ENCODE peak calls at places on chromosomes 6 and 20, in nine cellular contexts. I is IMR-90; R is MM.1S; W is ovary; O is cardiac muscle cell; Y is CD8-positive, alpha-beta T cell; E is A673; K is tibial nerve; J is Peyer's patch. U is an unnamed sample.

GRCh38 chr6:159758031-159759001 is 3.5 kb upstream of the ACAT2 start:
- DNase-seq in I (peak; percentile 81), R (no peak), W (no peak), O (no peak), Y (no peak), E (no peak), K (no peak), J (no peak), U (no peak)

GRCh38 chr20:47389867-47390347 is 33.4 kb upstream of the ZMYND8 start:
- DNase-seq in I (peak; percentile 53), R (no peak), W (no peak), O (no peak), Y (no peak), E (peak; percentile 48), K (no peak), J (no peak), U (no peak)

GRCh38 chr20:29079769-29080690 is 2177.4 kb upstream of the DEFB115 start:
- DNase-seq in I (no peak), R (peak; percentile 76), W (peak; percentile 45), O (no peak), Y (no peak), E (no peak), K (no peak), J (no peak), U (peak; percentile 77)

GRCh38 chr20:51640743-51641142 is 98.2 kb upstream of the NFATC2 start:
- DNase-seq in I (peak; percentile 84), R (no peak), W (no peak), O (no peak), Y (no peak), E (no peak), K (no peak), J (no peak), U (no peak)

GRCh38 chr6:28589234-28589951 is 63.7 kb downstream of the GPX5 start:
- DNase-seq in I (peak; percentile 95), R (peak; percentile 85), W (peak; percentile 54), O (peak; percentile 70), Y (no peak), E (peak; percentile 98), K (no peak), J (no peak), U (peak; percentile 29)

GRCh38 chr20:49983123-49983847 is 505 bp downstream of the SNAI1 start:
- DNase-seq in I (no peak), R (no peak), W (no peak), O (peak; percentile 19), Y (no peak), E (no peak), K (no peak), J (no peak), U (no peak)

GRCh38 chr6:49787176-49787575 is at the start of gene PGK2:
- DNase-seq in I (no peak), R (peak; percentile 14), W (no peak), O (no peak), Y (no peak), E (peak; percentile 9), K (no peak), J (no peak), U (no peak)

GRCh38 chr6:36676142-36677058 is 2.1 kb upstream of the CDKN1A start:
- DNase-seq in I (peak; percentile 66), R (no peak), W (no peak), O (no peak), Y (no peak), E (no peak), K (no peak), J (no peak), U (no peak)

GRCh38 chr20:33570743-33571142 is 80.8 kb downstream of the CBFA2T2 start:
- DNase-seq in I (no peak), R (peak; percentile 41), W (no peak), O (peak; percentile 26), Y (no peak), E (no peak), K (no peak), J (no peak), U (no peak)

GRCh38 chr6:336159-337114 is 44.1 kb downstream of the DUSP22 start:
- DNase-seq in I (no peak), R (peak; percentile 90), W (no peak), O (no peak), Y (no peak), E (no peak), K (no peak), J (no peak), U (no peak)

GRCh38 chr6:117309613-117310012 is 44.3 kb downstream of the VGLL2 start:
- DNase-seq in I (no peak), R (no peak), W (no peak), O (no peak), Y (no peak), E (no peak), K (no peak), J (no peak), U (no peak)

GRCh38 chr6:106747139-106747538 is 117.8 kb downstream of the QRSL1 start:
- DNase-seq in I (no peak), R (no peak), W (no peak), O (no peak), Y (no peak), E (no peak), K (no peak), J (no peak), U (no peak)

GRCh38 chr6:71544028-71544427 is 255.4 kb downstream of the OGFRL1 start:
- DNase-seq in I (peak; percentile 48), R (no peak), W (no peak), O (no peak), Y (no peak), E (no peak), K (no peak), J (no peak), U (no peak)

GRCh38 chr6:136526196-136526930 is 23.9 kb downstream of the MAP7 start:
- DNase-seq in I (peak; percentile 63), R (no peak), W (peak; percentile 62), O (peak; percentile 69), Y (no peak), E (peak; percentile 35), K (no peak), J (no peak), U (peak; percentile 58)
- H3K4me1 ChIP-seq in I (no peaks in the 10 kb centered on the region), R (no peaks in the 10 kb centered on the region), W (peaks cover 7% of the 10 kb centered on the region), O (no peaks in the 10 kb centered on the region), Y (peaks cover 9% of the 10 kb centered on the region), E (no peaks in the 10 kb centered on the region), K (peaks cover 7% of the 10 kb centered on the region), J (peaks cover 4% of the 10 kb centered on the region), U (peaks cover 26% of the 10 kb centered on the region)

DNA sequence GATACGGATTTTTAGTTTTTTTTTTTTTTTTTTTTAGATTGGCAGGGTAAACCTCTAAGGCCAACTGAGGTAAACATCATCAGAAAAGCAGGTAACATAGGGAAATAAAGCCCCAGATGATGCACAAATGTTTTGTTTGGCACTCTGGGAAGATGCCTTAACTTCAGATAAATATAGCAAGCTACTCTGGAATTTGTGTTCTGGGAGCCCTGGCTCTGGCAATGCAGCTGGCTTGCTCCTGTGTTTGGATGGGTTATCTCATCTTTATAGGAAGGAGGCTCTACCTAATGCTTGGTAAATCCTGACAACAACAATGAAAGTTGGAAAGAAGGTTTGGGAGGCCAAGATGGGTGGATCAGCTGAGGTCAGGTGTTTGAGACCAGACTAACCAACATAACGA is 77.4 kb downstream of the GFOD1 start:
- DNase-seq in I (peak; percentile 47), R (no peak), W (no peak), O (no peak), Y (no peak), E (no peak), K (no peak), J (no peak), U (no peak)
- TF ChIP-seq CTCF in I (no peak), R (no peak), W (no peak), O (no peak), Y (no peak), E (no peak), K (no peak), J (no peak), U (no peak)

GRCh38 chr20:41171736-41172295 is 34.5 kb downstream of the PLCG1 start:
- DNase-seq in I (no peak), R (no peak), W (peak; percentile 17), O (no peak), Y (no peak), E (no peak), K (no peak), J (peak; percentile 23), U (peak; percentile 2)

GRCh38 chr20:41173791-41174341 is 36.5 kb downstream of the PLCG1 start:
- DNase-seq in I (no peak), R (no peak), W (peak; percentile 41), O (no peak), Y (no peak), E (no peak), K (no peak), J (peak; percentile 42), U (no peak)

GRCh38 chr20:41173161-41173721 is 35.9 kb downstream of the PLCG1 start:
- DNase-seq in I (peak; percentile 80), R (peak; percentile 45), W (peak; percentile 92), O (peak; percentile 78), Y (peak; percentile 22), E (peak; percentile 78), K (peak; percentile 87), J (peak; percentile 91), U (peak; percentile 84)

GRCh38 chr20:41174373-41174772 is 37.0 kb downstream of the PLCG1 start:
- DNase-seq in I (no peak), R (no peak), W (peak; percentile 42), O (no peak), Y (no peak), E (no peak), K (no peak), J (peak; percentile 37), U (peak; percentile 2)

DNA sequence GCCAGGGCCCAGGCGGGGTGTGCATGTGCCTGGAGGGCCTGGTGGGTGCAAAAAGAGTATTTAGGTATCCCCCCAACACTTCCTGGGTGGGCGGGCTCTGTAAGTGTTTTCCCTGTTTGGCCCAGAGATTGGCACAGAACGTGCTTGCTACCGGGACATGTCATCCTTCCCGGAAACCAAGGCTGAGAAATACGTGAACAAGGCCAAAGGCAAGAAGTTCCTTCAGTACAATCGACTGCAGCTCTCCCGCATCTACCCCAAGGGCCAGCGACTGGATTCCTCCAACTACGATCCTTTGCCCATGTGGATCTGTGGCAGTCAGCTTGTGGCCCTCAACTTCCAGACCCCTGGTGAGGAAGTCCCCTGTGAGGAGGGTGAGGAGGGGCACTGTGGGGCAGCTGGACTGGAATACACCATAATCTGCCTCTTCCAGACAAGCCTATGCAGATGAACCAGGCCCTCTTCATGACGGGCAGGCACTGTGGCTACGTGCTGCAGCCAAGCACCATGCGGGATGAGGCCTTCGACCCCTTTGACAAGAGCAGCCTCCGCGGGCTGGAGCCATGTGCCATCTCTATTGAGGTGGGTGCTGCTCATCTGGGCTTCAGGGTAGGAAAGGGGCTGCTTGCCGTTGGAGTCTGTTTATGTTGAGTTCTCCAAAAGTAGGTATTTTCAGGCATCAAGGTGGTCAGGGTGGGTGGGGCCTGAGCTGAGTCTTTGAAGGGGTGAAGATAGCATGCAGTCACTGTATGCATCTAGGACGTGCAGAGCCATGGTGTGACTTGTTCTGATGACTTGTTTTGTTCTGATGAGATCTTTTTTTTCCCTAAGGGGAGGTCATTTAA is 35.2 kb downstream of the PLCG1 start:
- DNase-seq in I (no peak), R (no peak), W (peak; percentile 48), O (no peak), Y (no peak), E (no peak), K (no peak), J (peak; percentile 46), U (peak; percentile 17)
- H3K4me1 ChIP-seq in I (peaks cover 29% of the 10 kb centered on the region), R (peaks cover 9% of the 10 kb centered on the region), W (peaks cover 3% of the 10 kb centered on the region), O (no peaks in the 10 kb centered on the region), Y (peaks cover 28% of the 10 kb centered on the region), E (no peaks in the 10 kb centered on the region), K (peaks cover 27% of the 10 kb centered on the region), J (no peaks in the 10 kb centered on the region), U (peaks cover 27% of the 10 kb centered on the region)

DNA sequence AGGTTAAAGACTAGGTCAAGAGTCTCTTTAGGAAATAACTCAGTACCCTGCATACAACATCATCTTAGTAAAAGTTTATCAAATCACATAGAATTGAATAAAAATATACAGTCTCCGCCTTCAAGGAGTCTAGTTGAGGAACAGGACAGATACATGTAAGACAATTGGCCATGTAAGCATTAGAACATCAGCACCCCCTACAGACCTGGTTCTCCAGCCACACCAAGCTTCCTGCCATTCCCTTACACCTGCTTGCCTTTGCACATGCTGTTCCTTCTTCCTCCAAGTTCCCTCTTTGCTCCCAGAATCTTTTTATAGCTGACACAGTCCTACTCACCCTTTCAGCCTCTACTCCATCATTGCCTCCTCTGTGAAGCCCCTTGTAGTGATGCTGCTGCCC is 187.8 kb upstream of the LRFN2 start:
- DNase-seq in I (no peak), R (no peak), W (no peak), O (no peak), Y (no peak), E (no peak), K (no peak), J (no peak), U (no peak)
- TF ChIP-seq CTCF in I (no peak), R (no peak), W (no peak), O (no peak), Y (no peak), E (peak; percentile 30), K (no peak), J (no peak), U (no peak)